ENCODE peak calls at places on chromosomes 1 and 21, in eight cellular contexts. R is A549, H is cardiac fibroblast, U is fibroblast of mammary gland, B is NT2/D1, S is cardiac muscle cell, A is foreskin fibroblast, N is GM23248. X is an unnamed sample.

GRCh38 chr1:84991097-84991890 is 5.6 kb downstream of the MCOLN2 start:
- DNase-seq in R (no peak), S (no peak), N (no peak), A (no peak), H (no peak), B (no peak), U (no peak), X (no peak)

GRCh38 chr1:39980555-39981313 is 25.8 kb downstream of the MFSD2A start:
- DNase-seq in A (no peak), S (no peak), R (no peak), N (no peak), U (no peak), B (no peak), H (no peak), X (no peak)

GRCh38 chr1:206739411-206740076 is 31.0 kb upstream of the IL19 start:
- DNase-seq in B (no peak), H (no peak), N (no peak), S (no peak), U (no peak), R (no peak), A (peak), X (no peak)

GRCh38 chr1:173868266-173869107 is at the start of gene ZBTB37:
- DNase-seq in H (no peak), U (no peak), N (peak), S (peak), R (peak), B (peak), A (no peak), X (peak)

GRCh38 chr21:38914071-38914491 is 108.4 kb downstream of the ETS2 start:
- DNase-seq in R (no peak), U (no peak), A (no peak), H (no peak), N (no peak), B (no peak), S (no peak), X (no peak)

GRCh38 chr1:179800481-179800880 is 57.4 kb downstream of the FAM163A start:
- DNase-seq in U (no peak), H (no peak), R (no peak), B (no peak), S (no peak), A (no peak), N (no peak), X (no peak)

GRCh38 chr1:159929155-159930051 is 4.1 kb upstream of the TAGLN2 start:
- DNase-seq in B (no peak), U (no peak), S (no peak), H (no peak), N (no peak), R (no peak), A (no peak), X (no peak)

GRCh38 chr1:29090937-29091618 is 32.6 kb downstream of the TMEM200B start:
- DNase-seq in U (no peak), S (no peak), B (no peak), A (no peak), N (no peak), R (no peak), H (no peak), X (no peak)

GRCh38 chr1:26315874-26316850 is 1.6 kb upstream of the CD52 start:
- DNase-seq in S (no peak), H (no peak), B (no peak), U (no peak), R (no peak), A (no peak), N (no peak), X (no peak)

GRCh38 chr1:202860744-202861419 is 28.1 kb downstream of the RABIF start:
- DNase-seq in B (peak), H (peak), N (peak), R (peak), S (peak), A (peak), U (peak), X (no peak)

GRCh38 chr1:21921100-21921875 is 15.8 kb downstream of the HSPG2 start:
- DNase-seq in H (no peak), N (no peak), A (no peak), S (no peak), R (no peak), U (no peak), B (no peak), X (no peak)

GRCh38 chr1:173406783-173407230 is 70.3 kb upstream of the PRDX6 start:
- DNase-seq in H (no peak), U (no peak), B (no peak), S (no peak), N (no peak), A (no peak), R (no peak), X (no peak)

GRCh38 chr1:224205438-224205840 is 22.4 kb downstream of the DEGS1 start:
- DNase-seq in A (peak), R (peak), U (peak), S (peak), B (no peak), N (peak), H (peak), X (no peak)
- H3K4me3 ChIP-seq in A (peak), R (no peak), U (no peak), S (no peak), B (no peak), N (peak), H (no peak), X (no peak)

GRCh38 chr1:201260648-201261311 is 22.5 kb upstream of the PKP1 start:
- DNase-seq in A (no peak), B (no peak), N (no peak), S (no peak), H (no peak), R (no peak), U (no peak), X (no peak)
- H3K4me3 ChIP-seq in A (no peak), B (no peak), N (no peak), S (no peak), H (no peak), R (no peak), U (no peak), X (no peak)

DNA sequence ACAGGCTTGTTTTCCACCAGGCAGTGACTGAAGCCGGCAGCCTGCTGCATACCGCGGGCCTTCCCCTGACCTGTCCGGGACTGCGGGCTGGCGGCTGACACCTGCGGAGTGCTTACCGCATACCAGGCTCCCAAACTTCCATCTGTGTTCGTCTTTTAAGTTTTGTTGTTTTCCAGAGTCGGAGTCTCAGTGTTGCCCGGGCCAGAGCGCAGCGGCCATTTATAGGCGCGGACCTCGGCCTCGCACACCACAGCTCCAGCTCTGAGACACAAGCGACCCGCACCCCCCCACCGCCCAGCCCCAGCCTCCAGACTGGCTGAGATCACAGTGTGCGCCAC is 1.4 kb upstream of the ADARB1 start:
- DNase-seq in N (no peak), U (no peak), B (no peak), H (no peak), A (no peak), R (no peak), S (no peak), X (no peak)
- H3K4me3 ChIP-seq in N (no peak), U (no peak), B (no peak), H (no peak), A (no peak), R (no peak), S (no peak), X (no peak)

DNA sequence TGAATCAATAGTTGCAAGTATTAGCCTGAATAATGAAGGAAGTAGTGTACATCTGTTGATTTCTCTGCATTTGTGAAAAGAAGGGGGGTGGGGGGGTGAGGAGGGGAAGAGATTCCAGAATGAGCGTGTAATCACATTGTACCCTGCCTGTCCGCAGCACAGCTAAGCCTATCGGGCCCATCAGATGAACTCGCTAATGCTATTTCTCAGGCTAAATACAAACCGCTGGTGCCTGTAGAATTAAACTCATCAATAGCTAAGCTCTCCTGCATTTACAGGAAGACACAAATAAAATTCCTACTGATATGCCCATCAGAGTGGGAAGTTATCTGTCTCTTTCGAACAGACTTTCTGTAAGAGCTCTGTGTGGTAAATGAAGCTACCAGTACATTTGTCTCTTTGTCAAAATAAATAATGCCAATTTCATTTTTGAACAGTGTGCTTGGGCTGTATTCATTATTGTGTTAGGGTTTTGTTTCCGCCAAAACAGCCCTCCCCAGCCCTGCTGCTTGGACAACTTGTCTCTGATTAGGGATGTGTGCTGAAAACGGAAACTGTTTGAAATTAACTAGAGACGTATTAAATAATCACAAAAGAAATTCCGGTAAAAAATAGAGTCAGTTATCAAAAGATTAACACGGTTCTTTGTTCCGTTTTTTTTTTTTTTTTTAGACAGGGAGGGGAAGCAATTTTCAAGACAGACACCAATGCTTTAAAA is 305.4 kb downstream of the TTLL7 start:
- DNase-seq in U (no peak), A (peak), N (peak), H (peak), R (no peak), B (peak), S (peak), X (no peak)
- H3K4me3 ChIP-seq in U (no peak), A (peak), N (peak), H (no peak), R (no peak), B (no peak), S (peak), X (peak)

DNA sequence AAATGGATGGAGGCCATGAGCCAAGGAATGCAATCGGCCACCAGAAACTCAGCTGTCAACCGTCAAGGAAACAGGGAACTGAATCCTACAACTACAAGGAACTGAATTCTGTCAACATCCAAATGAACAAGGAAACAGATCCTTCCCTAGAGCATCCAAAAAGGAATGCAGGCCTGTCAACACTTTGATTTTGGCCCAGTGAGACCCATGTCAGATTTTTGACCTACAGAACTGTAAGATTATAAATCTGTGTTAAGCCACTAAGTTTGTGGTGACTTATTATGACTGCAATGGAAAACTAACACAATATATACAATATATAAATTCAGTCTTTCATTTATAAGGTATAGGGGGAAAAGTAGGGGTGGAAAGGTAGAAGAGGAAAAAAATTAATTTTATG is 55.3 kb downstream of the SHCBP1L start:
- DNase-seq in B (no peak), A (no peak), H (no peak), S (peak), N (no peak), R (no peak), U (no peak), X (no peak)
- H3K4me3 ChIP-seq in B (no peak), A (no peak), H (no peak), S (no peak), N (no peak), R (no peak), U (no peak), X (no peak)

GRCh38 chr1:59354754-59355337 is 58.0 kb downstream of the FGGY start:
- DNase-seq in H (peak), R (no peak), A (no peak), N (peak), S (no peak), U (peak), B (no peak), X (no peak)
- H3K4me3 ChIP-seq in H (no peak), R (no peak), A (no peak), N (no peak), S (no peak), U (no peak), B (no peak), X (no peak)